ENCODE peak calls at places on chromosomes 6 and 20, in ten cellular contexts. L, A, G, D, Z, Y, F, P, N and R are unnamed samples.

GRCh38 chr6:90295854-90296345 is 743 bp downstream of the BACH2 start:
- DNase-seq in L (no peak), A (peak), G (peak), D (no peak), Z (no peak), Y (peak), F (peak), P (peak), N (peak), R (peak)

GRCh38 chr6:2197177-2197671 is 48.2 kb downstream of the GMDS start:
- DNase-seq in L (no peak), A (no peak), G (no peak), D (peak), Z (peak), Y (peak), F (no peak), P (peak), N (no peak), R (no peak)

GRCh38 chr6:70375166-70375565 is 38.1 kb upstream of the FAM135A start:
- DNase-seq in L (no peak), A (no peak), G (no peak), D (no peak), Z (no peak), Y (no peak), F (no peak), P (peak), N (no peak), R (no peak)

GRCh38 chr20:34820805-34821578 is 4.5 kb downstream of the NCOA6 start:
- DNase-seq in L (no peak), A (no peak), G (no peak), D (no peak), Z (no peak), Y (no peak), F (no peak), P (no peak), N (no peak), R (no peak)

GRCh38 chr6:56220078-56220477 is 27.3 kb downstream of the COL21A1 start:
- DNase-seq in L (no peak), A (no peak), G (no peak), D (no peak), Z (peak), Y (no peak), F (no peak), P (no peak), N (no peak), R (no peak)

GRCh38 chr20:61621381-61621780 is 369.3 kb downstream of the CDH4 start:
- DNase-seq in L (no peak), A (no peak), G (no peak), D (no peak), Z (no peak), Y (no peak), F (no peak), P (no peak), N (no peak), R (no peak)

GRCh38 chr6:56510984-56511531 is 131.6 kb downstream of the DST start:
- DNase-seq in L (no peak), A (no peak), G (no peak), D (no peak), Z (no peak), Y (no peak), F (no peak), P (no peak), N (peak), R (no peak)

GRCh38 chr20:62303327-62304226 is 780 bp downstream of the ADRM1 start:
- DNase-seq in L (no peak), A (no peak), G (no peak), D (no peak), Z (no peak), Y (no peak), F (no peak), P (peak), N (no peak), R (no peak)

GRCh38 chr20:51340451-51340840 is 202.1 kb downstream of the NFATC2 start:
- DNase-seq in L (no peak), A (no peak), G (no peak), D (no peak), Z (peak), Y (no peak), F (no peak), P (no peak), N (no peak), R (no peak)

GRCh38 chr20:63837475-63837874 is 6.4 kb upstream of the ZBTB46 start:
- DNase-seq in L (no peak), A (no peak), G (no peak), D (no peak), Z (no peak), Y (no peak), F (no peak), P (no peak), N (no peak), R (no peak)

GRCh38 chr20:47318027-47318595 is 38.4 kb downstream of the ZMYND8 start:
- DNase-seq in L (no peak), A (no peak), G (no peak), D (no peak), Z (no peak), Y (no peak), F (no peak), P (peak), N (no peak), R (no peak)

GRCh38 chr6:34237722-34238506 is 1.2 kb downstream of the HMGA1 start:
- DNase-seq in L (no peak), A (no peak), G (peak), D (no peak), Z (no peak), Y (no peak), F (peak), P (no peak), N (peak), R (no peak)